ENCODE peak calls at places on chromosomes 7 and 10, in seven cellular contexts. P is hepatocyte; V is CD8-positive, alpha-beta memory T cell; U is tibial artery; K is PC-3; H is upper lobe of right lung; Q is CD8-positive, alpha-beta T cell. I is an unnamed sample.

GRCh38 chr7:155170331-155170730 is 100.2 kb downstream of the HTR5A start:
- DNase-seq in P (no peak), V (no peak), U (no peak), K (no peak), H (no peak), Q (no peak), I (no peak)

GRCh38 chr7:152054377-152055230 is 29.1 kb downstream of the GALNT11 start:
- DNase-seq in P (peak; percentile 31), V (no peak), U (peak; percentile 56), K (no peak), H (no peak), Q (no peak), I (no peak)

GRCh38 chr7:138036135-138036534 is 34.2 kb upstream of the CREB3L2 start:
- DNase-seq in P (no peak), V (no peak), U (no peak), K (no peak), H (no peak), Q (no peak), I (no peak)

GRCh38 chr10:28047061-28047460 is 48.2 kb upstream of the ODAD2 start:
- DNase-seq in P (no peak), V (no peak), U (no peak), K (no peak), H (no peak), Q (no peak), I (no peak)

GRCh38 chr7:67588631-67589030 is 592.0 kb downstream of the TYW1 start:
- DNase-seq in P (no peak), V (no peak), U (no peak), K (no peak), H (no peak), Q (no peak), I (no peak)

GRCh38 chr7:74457007-74457406 is 3.3 kb downstream of the GTF2IRD1 start:
- DNase-seq in P (peak; percentile 1), V (no peak), U (no peak), K (no peak), H (no peak), Q (no peak), I (no peak)

GRCh38 chr7:151251328-151251925 is 2.9 kb upstream of the SMARCD3 start:
- DNase-seq in P (peak; percentile 64), V (peak; percentile 53), U (no peak), K (no peak), H (peak; percentile 85), Q (peak; percentile 63), I (no peak)

GRCh38 chr7:55063633-55064032 is 44.8 kb downstream of the EGFR start:
- DNase-seq in P (no peak), V (no peak), U (no peak), K (peak; percentile 51), H (no peak), Q (no peak), I (no peak)

GRCh38 chr10:97515260-97515978 is 16.7 kb downstream of the UBTD1 start:
- DNase-seq in P (no peak), V (no peak), U (no peak), K (no peak), H (no peak), Q (no peak), I (no peak)

GRCh38 chr7:157964521-157964920 is 623.1 kb downstream of the PTPRN2 start:
- DNase-seq in P (no peak), V (no peak), U (no peak), K (no peak), H (no peak), Q (no peak), I (no peak)

GRCh38 chr10:84267503-84268126 is 22.8 kb downstream of the RGR start:
- DNase-seq in P (peak; percentile 58), V (peak; percentile 38), U (no peak), K (peak; percentile 59), H (no peak), Q (peak; percentile 72), I (peak; percentile 59)

GRCh38 chr7:121313793-121314676 is 14.8 kb upstream of the WNT16 start:
- DNase-seq in P (peak; percentile 48), V (no peak), U (no peak), K (no peak), H (no peak), Q (no peak), I (no peak)

GRCh38 chr10:70480254-70480861 is 1.8 kb downstream of the PALD1 start:
- DNase-seq in P (no peak), V (peak; percentile 38), U (no peak), K (no peak), H (no peak), Q (peak; percentile 49), I (no peak)

GRCh38 chr10:5659702-5660528 is 6.5 kb downstream of the ASB13 start:
- DNase-seq in P (peak; percentile 75), V (no peak), U (peak; percentile 66), K (peak; percentile 72), H (peak; percentile 76), Q (no peak), I (no peak)

GRCh38 chr7:41695661-41696322 is 7.1 kb downstream of the INHBA start:
- DNase-seq in P (peak; percentile 57), V (no peak), U (no peak), K (no peak), H (no peak), Q (no peak), I (no peak)

GRCh38 chr7:116169060-116169459 is 41.3 kb upstream of the TES start:
- DNase-seq in P (peak; percentile 12), V (no peak), U (no peak), K (peak; percentile 66), H (no peak), Q (no peak), I (no peak)

DNA sequence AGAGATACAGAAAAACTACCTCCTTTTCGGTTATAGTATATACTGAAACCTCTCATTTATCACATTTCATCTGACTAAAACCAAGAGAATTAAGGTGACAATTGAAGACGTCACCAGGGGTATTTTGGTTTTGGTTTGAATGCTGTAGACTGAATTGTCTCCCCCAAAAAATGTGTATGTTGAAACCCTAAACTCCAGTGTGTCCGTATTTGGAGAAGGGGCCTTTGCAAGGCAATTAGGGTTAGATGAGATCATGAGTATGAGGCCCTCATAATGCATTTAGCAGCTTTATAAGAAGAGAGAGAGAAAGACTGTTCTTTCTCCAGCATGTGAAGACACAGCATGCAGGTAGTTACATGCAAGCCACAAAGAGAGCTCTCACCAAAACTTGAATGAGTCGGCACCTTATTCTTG is 59.5 kb downstream of the CACNA2D1 start:
- DNase-seq in P (no peak), V (no peak), U (no peak), K (no peak), H (no peak), Q (no peak), I (no peak)
- H3K27ac ChIP-seq in P (no peak overlapping the region), V (no peak overlapping the region), U (no peak overlapping the region), K (no peak overlapping the region), H (no peak overlapping the region), Q (no peak overlapping the region), I (no peak overlapping the region)

DNA sequence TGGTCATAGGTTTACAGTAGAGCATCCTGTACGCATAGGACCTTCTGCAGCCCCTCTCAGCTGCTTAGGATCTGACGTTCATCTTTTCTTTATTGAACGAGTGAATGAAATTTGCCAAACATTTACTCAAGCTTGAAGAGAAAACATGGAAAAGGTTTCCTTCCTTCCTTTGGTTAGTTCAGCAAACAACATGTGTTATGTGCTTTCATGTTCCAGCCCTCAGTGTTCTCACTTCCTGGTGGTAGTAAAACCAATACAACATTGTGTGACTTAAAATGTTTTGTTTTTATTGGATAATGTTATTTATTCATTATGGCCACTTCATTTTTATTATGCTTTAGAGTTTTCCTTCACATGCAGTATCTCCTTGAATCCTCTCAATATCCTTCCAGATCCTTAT is 1.4 kb upstream of the CDCA7L start:
- DNase-seq in P (no peak), V (no peak), U (no peak), K (peak; percentile 15), H (no peak), Q (no peak), I (no peak)
- H3K27ac ChIP-seq in P (no peak overlapping the region), V (no peak overlapping the region), U (no peak overlapping the region), K (no peak overlapping the region), H (no peak overlapping the region), Q (no peak overlapping the region), I (no peak overlapping the region)

GRCh38 chr10:50919010-50919409 is 33.6 kb upstream of the A1CF start:
- DNase-seq in P (no peak), V (no peak), U (no peak), K (peak; percentile 97), H (no peak), Q (no peak), I (no peak)
- H3K27ac ChIP-seq in P (no peak overlapping the region), V (no peak overlapping the region), U (no peak overlapping the region), K (no peak overlapping the region), H (no peak overlapping the region), Q (no peak overlapping the region), I (no peak overlapping the region)

GRCh38 chr10:34813626-34814227 is 1.4 kb downstream of the PARD3 start:
- DNase-seq in P (peak; percentile 47), V (no peak), U (peak; percentile 37), K (peak; percentile 83), H (no peak), Q (no peak), I (no peak)

GRCh38 chr10:34811126-34811967 is 3.7 kb downstream of the PARD3 start:
- DNase-seq in P (no peak), V (no peak), U (no peak), K (no peak), H (no peak), Q (no peak), I (no peak)

GRCh38 chr10:34811968-34812514 is 3.1 kb downstream of the PARD3 start:
- DNase-seq in P (no peak), V (no peak), U (no peak), K (no peak), H (no peak), Q (no peak), I (no peak)

GRCh38 chr10:34814228-34815173 is 595 bp downstream of the PARD3 start:
- DNase-seq in P (peak; percentile 82), V (no peak), U (no peak), K (peak; percentile 72), H (peak; percentile 77), Q (no peak), I (peak; percentile 4)

DNA sequence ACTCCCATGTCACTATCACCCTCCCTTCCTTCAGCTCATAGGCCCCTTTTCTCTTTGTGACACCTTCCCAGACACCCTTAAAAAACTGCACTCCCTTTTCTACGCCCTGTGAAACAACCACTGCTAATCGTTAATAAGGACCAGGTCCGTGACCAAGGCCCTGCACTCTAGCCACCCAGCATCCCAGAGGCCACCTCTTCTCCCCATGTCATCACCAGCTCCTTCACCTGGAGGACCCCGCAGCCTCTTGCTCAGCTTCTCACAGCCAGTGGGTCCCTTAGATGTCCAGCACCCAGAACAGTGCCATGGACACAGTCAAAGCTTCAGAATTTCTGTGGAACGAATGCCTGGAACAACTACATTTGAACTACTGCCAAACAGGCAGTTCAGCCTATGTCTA is 2.3 kb downstream of the PARD3 start:
- DNase-seq in P (no peak), V (no peak), U (no peak), K (no peak), H (no peak), Q (no peak), I (no peak)
- H3K27ac ChIP-seq in P (no peak overlapping the region), V (no peak overlapping the region), U (no peak overlapping the region), K (no peak overlapping the region), H (no peak overlapping the region), Q (no peak overlapping the region), I (no peak overlapping the region)

DNA sequence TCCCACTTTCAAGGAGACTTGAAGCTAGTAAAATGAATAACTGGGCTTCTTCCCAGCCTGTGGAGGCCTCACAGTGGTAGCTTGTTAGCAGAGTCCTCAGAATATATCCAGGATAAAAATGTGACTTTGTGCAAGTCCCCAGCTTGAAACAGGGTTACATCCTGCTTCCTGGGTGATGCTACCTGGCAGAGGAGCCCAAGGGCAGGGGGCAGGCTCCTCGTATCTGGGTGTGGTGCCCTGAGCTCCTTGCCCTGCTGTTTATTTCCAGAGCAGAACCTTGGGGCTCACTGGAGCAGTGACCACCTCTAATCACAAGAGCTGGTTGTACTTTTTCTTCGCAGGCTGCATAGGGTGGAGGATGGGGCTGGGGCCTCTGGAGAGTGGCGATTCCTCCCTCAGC is 94.8 kb downstream of the GRK5 start:
- DNase-seq in P (no peak), V (no peak), U (no peak), K (no peak), H (no peak), Q (no peak), I (no peak)
- H3K27ac ChIP-seq in P (peak overlapping the region; percentile 88), V (no peak overlapping the region), U (peak overlapping the region; percentile 43), K (no peak overlapping the region), H (peak overlapping the region; percentile 58), Q (no peak overlapping the region), I (no peak overlapping the region)

I was measured in substantia nigra.